ENCODE peak calls at places on chromosomes 12 and 14, in five cellular contexts. I, X, Q, H and B are unnamed samples.

GRCh38 chr14:68523994-68524725 is 268.7 kb downstream of the ZFP36L1 start:
- DNase-seq in I (no peak), X (no peak), Q (no peak), H (no peak), B (peak)

GRCh38 chr12:106417926-106418910 is 60.7 kb downstream of the POLR3B start:
- DNase-seq in I (no peak), X (peak), Q (no peak), H (peak), B (peak)

GRCh38 chr12:25323774-25324086 is 73.0 kb upstream of the KRAS start:
- DNase-seq in I (no peak), X (no peak), Q (no peak), H (no peak), B (peak)

GRCh38 chr14:104293851-104294627 is 155.7 kb downstream of the KIF26A start:
- DNase-seq in I (no peak), X (no peak), Q (no peak), H (no peak), B (no peak)

GRCh38 chr12:52221912-52222457 is 11.1 kb upstream of the KRT7 start:
- DNase-seq in I (peak), X (peak), Q (peak), H (no peak), B (peak)

GRCh38 chr12:83181074-83181473 is 494.4 kb downstream of the TMTC2 start:
- DNase-seq in I (no peak), X (no peak), Q (no peak), H (no peak), B (no peak)

GRCh38 chr14:77268989-77269595 is 1.9 kb downstream of the NGB start:
- DNase-seq in I (peak), X (no peak), Q (no peak), H (no peak), B (no peak)

GRCh38 chr14:89324501-89325298 is 92.3 kb downstream of the FOXN3 start:
- DNase-seq in I (no peak), X (no peak), Q (no peak), H (no peak), B (peak)

GRCh38 chr14:24076302-24076601 is 4.9 kb downstream of the CPNE6 start:
- DNase-seq in I (no peak), X (no peak), Q (no peak), H (no peak), B (no peak)

GRCh38 chr14:52253503-52253902 is 14.0 kb upstream of the PTGDR start:
- DNase-seq in I (no peak), X (no peak), Q (no peak), H (peak), B (peak)

GRCh38 chr14:101843038-101843437 is 81.5 kb downstream of the PPP2R5C start:
- DNase-seq in I (no peak), X (no peak), Q (no peak), H (no peak), B (no peak)

GRCh38 chr12:50397122-50397650 is 777 bp upstream of the FAM186A start:
- DNase-seq in I (no peak), X (no peak), Q (no peak), H (no peak), B (no peak)

GRCh38 chr12:120851939-120852338 is 52.2 kb downstream of the SPPL3 start:
- DNase-seq in I (no peak), X (no peak), Q (no peak), H (no peak), B (peak)

GRCh38 chr12:67919406-67919805 is 69.8 kb upstream of the IFNG-AS1 start:
- DNase-seq in I (no peak), X (peak), Q (no peak), H (peak), B (no peak)